ENCODE peak calls at places on chromosomes 7 and 10, in six cellular contexts. One of them, this sample, is unnamed.
A peak's percentile ranks its signal among the peaks of the same experiment; 100 is the strongest.

GRCh38 chr10:64733980-64734379 is 1212.8 kb downstream of the REEP3 start:
- DNase-seq in K562: peak; percentile 11
- DNase-seq in HepG2: peak; percentile 32
- DNase-seq in H1: no peak
- DNase-seq in HCT116: peak; percentile 33
- DNase-seq in GM12878: no peak
- DNase-seq in this sample: peak; percentile 6

GRCh38 chr10:42934842-42935241 is 142.0 kb upstream of the RET start:
- DNase-seq in HCT116: no peak
- DNase-seq in K562: no peak
- DNase-seq in H1: no peak
- DNase-seq in HepG2: no peak
- DNase-seq in GM12878: no peak
- DNase-seq in this sample: no peak

GRCh38 chr7:40782836-40783235 is 648.0 kb downstream of the SUGCT start:
- DNase-seq in HepG2: no peak
- DNase-seq in GM12878: no peak
- DNase-seq in H1: no peak
- DNase-seq in K562: no peak
- DNase-seq in HCT116: no peak
- DNase-seq in this sample: no peak

GRCh38 chr7:98464558-98464940 is 63.7 kb upstream of the BAIAP2L1 start:
- DNase-seq in GM12878: no peak
- DNase-seq in HepG2: no peak
- DNase-seq in HCT116: no peak
- DNase-seq in H1: no peak
- DNase-seq in K562: no peak
- DNase-seq in this sample: no peak

GRCh38 chr10:11354823-11355222 is 256.6 kb downstream of the USP6NL start:
- DNase-seq in HCT116: no peak
- DNase-seq in K562: no peak
- DNase-seq in H1: no peak
- DNase-seq in GM12878: no peak
- DNase-seq in HepG2: no peak
- DNase-seq in this sample: no peak

GRCh38 chr7:40133561-40134427 is 628 bp downstream of the MPLKIP start:
- DNase-seq in H1: no peak
- DNase-seq in HCT116: no peak
- DNase-seq in GM12878: no peak
- DNase-seq in K562: no peak
- DNase-seq in HepG2: peak; percentile 8
- DNase-seq in this sample: no peak

GRCh38 chr7:157693071-157693520 is 356.3 kb downstream of the DNAJB6 start:
- DNase-seq in HCT116: no peak
- DNase-seq in H1: no peak
- DNase-seq in GM12878: no peak
- DNase-seq in K562: no peak
- DNase-seq in HepG2: no peak
- DNase-seq in this sample: no peak

GRCh38 chr10:93406367-93407145 is 75.6 kb downstream of the MYOF start:
- DNase-seq in K562: no peak
- DNase-seq in HCT116: no peak
- DNase-seq in H1: no peak
- DNase-seq in GM12878: no peak
- DNase-seq in HepG2: no peak
- DNase-seq in this sample: no peak

GRCh38 chr7:10537764-10538163 is 435.9 kb upstream of the PHF14 start:
- DNase-seq in H1: no peak
- DNase-seq in GM12878: no peak
- DNase-seq in K562: no peak
- DNase-seq in HepG2: no peak
- DNase-seq in HCT116: no peak
- DNase-seq in this sample: no peak

GRCh38 chr10:34861293-34862004 is 46.4 kb upstream of the PARD3 start:
- DNase-seq in H1: no peak
- DNase-seq in HCT116: no peak
- DNase-seq in GM12878: no peak
- DNase-seq in K562: no peak
- DNase-seq in HepG2: peak; percentile 27
- DNase-seq in this sample: no peak

GRCh38 chr7:24075426-24075810 is 208.6 kb upstream of the NPY start:
- DNase-seq in HCT116: no peak
- DNase-seq in GM12878: no peak
- DNase-seq in H1: no peak
- DNase-seq in K562: no peak
- DNase-seq in HepG2: no peak
- DNase-seq in this sample: no peak

GRCh38 chr7:130142654-130143333 is 62.4 kb downstream of the TMEM209 start:
- DNase-seq in GM12878: no peak
- DNase-seq in H1: no peak
- DNase-seq in HepG2: no peak
- DNase-seq in HCT116: no peak
- DNase-seq in K562: no peak
- DNase-seq in this sample: no peak

GRCh38 chr10:48251525-48252353 is 22.8 kb downstream of the FRMPD2 start:
- DNase-seq in HepG2: no peak
- DNase-seq in GM12878: no peak
- DNase-seq in H1: no peak
- DNase-seq in HCT116: no peak
- DNase-seq in K562: no peak
- DNase-seq in this sample: no peak

DNA sequence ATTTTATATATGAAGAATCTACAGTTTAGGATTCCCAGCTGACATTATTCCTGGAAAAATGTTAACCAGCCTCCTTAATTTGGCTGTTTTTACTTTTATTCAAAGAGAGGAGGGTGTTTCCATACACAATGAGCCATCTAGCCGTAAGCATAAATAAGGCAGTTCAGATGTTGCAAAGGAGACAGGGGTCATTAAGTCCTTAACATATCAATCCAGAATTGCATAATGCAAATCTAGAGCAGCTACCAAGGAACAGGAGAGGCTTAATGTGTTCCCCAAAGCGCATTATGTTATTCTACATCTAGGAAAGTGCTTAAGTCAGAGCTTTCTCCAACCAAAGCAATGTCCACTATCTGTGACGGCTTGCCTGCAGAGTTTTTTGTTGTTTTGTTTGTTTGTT is 32.4 kb upstream of the TCF7L2 start:
- DNase-seq in GM12878: no peak
- DNase-seq in H1: no peak
- DNase-seq in HepG2: no peak
- DNase-seq in K562: no peak
- DNase-seq in HCT116: no peak
- DNase-seq in this sample: no peak
- TF ChIP-seq ZNF274 in GM12878: no peak
- TF ChIP-seq ZNF274 in H1: no peak
- TF ChIP-seq ZNF274 in HepG2: no peak
- TF ChIP-seq ZNF274 in K562: no peak
- TF ChIP-seq ZNF274 in HCT116: no peak
- TF ChIP-seq ZNF274 in this sample: no peak

DNA sequence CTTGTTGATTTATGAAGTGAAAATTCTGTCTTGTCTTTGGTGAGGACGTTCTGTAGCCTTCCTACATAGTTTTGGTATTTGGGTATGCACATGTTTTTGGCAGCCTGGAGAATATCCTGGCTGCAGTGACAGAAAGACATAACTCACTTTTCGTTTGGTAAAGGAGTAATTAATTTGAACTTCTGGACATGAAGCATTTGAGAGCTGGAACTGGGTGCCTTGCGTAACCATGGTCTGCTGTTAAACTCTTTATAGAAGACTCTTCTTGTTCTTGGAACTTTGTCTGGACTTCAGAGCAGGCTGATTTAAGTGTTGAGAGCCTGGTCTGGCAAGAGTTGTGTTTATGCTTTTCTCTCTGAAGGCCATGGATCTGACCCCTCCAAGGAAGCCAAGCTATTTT is 231.3 kb downstream of the LRMDA start:
- DNase-seq in HCT116: no peak
- DNase-seq in GM12878: no peak
- DNase-seq in K562: no peak
- DNase-seq in HepG2: no peak
- DNase-seq in H1: no peak
- DNase-seq in this sample: no peak
- H3K4me1 ChIP-seq in HCT116: no peaks in the 10 kb centered on the region
- H3K4me1 ChIP-seq in GM12878: no peaks in the 10 kb centered on the region
- H3K4me1 ChIP-seq in K562: no peaks in the 10 kb centered on the region
- H3K4me1 ChIP-seq in HepG2: peaks cover 36% of the 10 kb centered on the region
- H3K4me1 ChIP-seq in H1: no peaks in the 10 kb centered on the region
- H3K4me1 ChIP-seq in this sample: no peaks in the 10 kb centered on the region

DNA sequence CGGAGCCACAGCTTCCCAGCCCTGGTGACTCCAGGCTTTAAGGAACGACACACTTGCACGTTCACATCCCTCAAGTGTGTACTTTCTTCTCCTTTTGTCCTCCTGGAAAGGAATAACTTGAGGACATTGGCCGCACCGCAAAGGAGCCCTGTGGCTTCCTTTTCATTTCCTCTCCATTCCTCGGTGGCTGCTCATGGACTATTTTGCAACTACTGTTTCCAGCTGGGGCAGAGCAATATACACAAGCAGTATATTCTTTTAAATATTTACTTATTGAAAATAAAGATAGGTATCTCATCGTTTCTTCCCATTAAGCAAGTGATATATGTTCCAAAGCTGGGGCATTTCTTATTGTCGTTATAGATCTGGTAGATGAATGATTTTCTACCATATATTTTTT is 97.2 kb upstream of the LYZL1 start:
- DNase-seq in HepG2: no peak
- DNase-seq in H1: no peak
- DNase-seq in HCT116: no peak
- DNase-seq in K562: no peak
- DNase-seq in GM12878: no peak
- DNase-seq in this sample: no peak
- TF ChIP-seq YY1 in HepG2: no peak
- TF ChIP-seq YY1 in H1: no peak
- TF ChIP-seq YY1 in HCT116: no peak
- TF ChIP-seq YY1 in K562: no peak
- TF ChIP-seq YY1 in GM12878: no peak
- TF ChIP-seq YY1 in this sample: no peak

GRCh38 chr10:27784272-27784671 is 38.7 kb upstream of the MKX start:
- DNase-seq in GM12878: no peak
- DNase-seq in H1: no peak
- DNase-seq in HepG2: no peak
- DNase-seq in K562: no peak
- DNase-seq in HCT116: no peak
- DNase-seq in this sample: no peak

GRCh38 chr10:27779462-27779861 is 33.8 kb upstream of the MKX start:
- DNase-seq in HCT116: no peak
- DNase-seq in K562: no peak
- DNase-seq in HepG2: no peak
- DNase-seq in H1: no peak
- DNase-seq in GM12878: no peak
- DNase-seq in this sample: no peak

DNA sequence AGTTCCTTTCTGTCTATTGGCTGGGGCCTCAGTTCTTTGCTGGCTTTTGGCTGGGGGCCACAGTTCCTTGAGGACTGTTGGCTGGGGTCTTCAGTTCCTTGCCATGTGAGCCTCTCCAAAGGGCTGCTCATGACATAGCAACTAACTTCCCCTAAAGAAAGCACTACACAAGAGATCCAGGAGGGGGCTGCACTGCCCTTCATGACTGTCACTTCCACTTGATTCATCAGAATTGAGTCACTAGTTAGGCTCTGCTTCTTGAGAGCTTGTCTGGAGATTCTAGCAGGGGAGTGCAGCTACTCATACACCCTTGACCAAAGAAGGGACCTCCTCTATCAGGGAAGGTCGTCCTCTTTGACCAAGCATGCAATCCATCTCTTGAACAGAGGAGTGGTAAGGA is 38.0 kb upstream of the MKX start:
- DNase-seq in K562: peak; percentile 13
- DNase-seq in HCT116: peak; percentile 81
- DNase-seq in GM12878: no peak
- DNase-seq in H1: peak; percentile 19
- DNase-seq in HepG2: peak; percentile 23
- DNase-seq in this sample: peak; percentile 58
- TF ChIP-seq ZNF274 in K562: no peak
- TF ChIP-seq ZNF274 in HCT116: no peak
- TF ChIP-seq ZNF274 in GM12878: no peak
- TF ChIP-seq ZNF274 in H1: no peak
- TF ChIP-seq ZNF274 in HepG2: no peak
- TF ChIP-seq ZNF274 in this sample: no peak

GRCh38 chr10:68334672-68335467 is 2.1 kb upstream of the PBLD start:
- DNase-seq in HCT116: no peak
- DNase-seq in GM12878: no peak
- DNase-seq in HepG2: no peak
- DNase-seq in H1: no peak
- DNase-seq in K562: no peak
- DNase-seq in this sample: no peak
- H3K4me1 ChIP-seq in HCT116: peaks cover 25% of the 10 kb centered on the region
- H3K4me1 ChIP-seq in GM12878: no peaks in the 10 kb centered on the region
- H3K4me1 ChIP-seq in HepG2: peaks cover 47% of the 10 kb centered on the region
- H3K4me1 ChIP-seq in H1: peaks cover 5% of the 10 kb centered on the region
- H3K4me1 ChIP-seq in K562: peaks cover 20% of the 10 kb centered on the region
- H3K4me1 ChIP-seq in this sample: no peaks in the 10 kb centered on the region

GRCh38 chr7:768881-769504 is 41.9 kb upstream of the PRKAR1B start:
- DNase-seq in HepG2: no peak
- DNase-seq in GM12878: no peak
- DNase-seq in K562: peak; percentile 32
- DNase-seq in HCT116: no peak
- DNase-seq in H1: peak; percentile 10
- DNase-seq in this sample: no peak
- TF ChIP-seq YY1 in HepG2: no peak
- TF ChIP-seq YY1 in GM12878: no peak
- TF ChIP-seq YY1 in K562: no peak
- TF ChIP-seq YY1 in HCT116: no peak
- TF ChIP-seq YY1 in H1: no peak
- TF ChIP-seq YY1 in this sample: no peak

GRCh38 chr10:131980321-131980720 is 1.4 kb downstream of the BNIP3 start:
- DNase-seq in K562: no peak
- DNase-seq in HCT116: no peak
- DNase-seq in H1: no peak
- DNase-seq in GM12878: no peak
- DNase-seq in HepG2: no peak
- DNase-seq in this sample: no peak

GRCh38 chr10:131978851-131979250 is 2.9 kb downstream of the BNIP3 start:
- DNase-seq in K562: no peak
- DNase-seq in GM12878: no peak
- DNase-seq in HepG2: no peak
- DNase-seq in H1: no peak
- DNase-seq in HCT116: no peak
- DNase-seq in this sample: no peak

GRCh38 chr10:131978366-131978765 is 3.4 kb downstream of the BNIP3 start:
- DNase-seq in H1: no peak
- DNase-seq in HepG2: no peak
- DNase-seq in K562: no peak
- DNase-seq in GM12878: no peak
- DNase-seq in HCT116: no peak
- DNase-seq in this sample: no peak

GRCh38 chr10:131979821-131980270 is 1.9 kb downstream of the BNIP3 start:
- DNase-seq in HCT116: no peak
- DNase-seq in H1: no peak
- DNase-seq in K562: peak; percentile 26
- DNase-seq in GM12878: no peak
- DNase-seq in HepG2: peak; percentile 51
- DNase-seq in this sample: no peak

GRCh38 chr10:131979336-131979735 is 2.4 kb downstream of the BNIP3 start:
- DNase-seq in K562: no peak
- DNase-seq in H1: no peak
- DNase-seq in HepG2: no peak
- DNase-seq in HCT116: no peak
- DNase-seq in GM12878: no peak
- DNase-seq in this sample: no peak
- TF ChIP-seq ZNF274 in K562: no peak
- TF ChIP-seq ZNF274 in H1: no peak
- TF ChIP-seq ZNF274 in HepG2: no peak
- TF ChIP-seq ZNF274 in HCT116: no peak
- TF ChIP-seq ZNF274 in GM12878: no peak
- TF ChIP-seq ZNF274 in this sample: no peak